ENCODE peak calls at places on chromosomes 7 and 10, in eight cellular contexts. N is transverse colon, L is ovary, M is A549, D is esophagus muscularis mucosa, F is lower leg skin, W is suprapubic skin, V is H1. X is an unnamed sample.
A peak's percentile ranks its signal among the peaks of the same experiment; 100 is the strongest.

GRCh38 chr10:71638087-71638576 is 81.4 kb downstream of the C10orf105 start:
- DNase-seq in N (peak; percentile 76), L (no peak), M (no peak), D (no peak), F (no peak), W (no peak), V (no peak), X (no peak)

GRCh38 chr7:150823484-150824126 is 23.0 kb downstream of the TMEM176A start:
- DNase-seq in N (no peak), L (no peak), M (no peak), D (peak; percentile 57), F (no peak), W (no peak), V (no peak), X (no peak)

GRCh38 chr7:69012149-69012548 is 586.1 kb upstream of the AUTS2 start:
- DNase-seq in N (no peak), L (no peak), M (no peak), D (no peak), F (no peak), W (no peak), V (no peak), X (no peak)

GRCh38 chr7:100546868-100547800 is 8.1 kb downstream of the AGFG2 start:
- DNase-seq in N (peak; percentile 43), L (peak; percentile 26), M (no peak), D (no peak), F (no peak), W (no peak), V (no peak), X (no peak)

GRCh38 chr7:25726180-25726579 is 425.8 kb upstream of the NFE2L3 start:
- DNase-seq in N (no peak), L (no peak), M (no peak), D (no peak), F (no peak), W (no peak), V (peak; percentile 50), X (no peak)

GRCh38 chr7:27947581-27948278 is 207.8 kb downstream of the TAX1BP1 start:
- DNase-seq in N (no peak), L (peak; percentile 24), M (no peak), D (no peak), F (no peak), W (no peak), V (no peak), X (no peak)

GRCh38 chr7:138630059-138630610 is 71.0 kb downstream of the SVOPL start:
- DNase-seq in N (no peak), L (no peak), M (no peak), D (no peak), F (no peak), W (no peak), V (no peak), X (no peak)

GRCh38 chr10:122044045-122044661 is 55.2 kb downstream of the TACC2 start:
- DNase-seq in N (peak; percentile 32), L (no peak), M (no peak), D (no peak), F (no peak), W (no peak), V (no peak), X (no peak)

GRCh38 chr7:124101173-124101768 is 68.4 kb upstream of the TMEM229A start:
- DNase-seq in N (no peak), L (no peak), M (peak; percentile 31), D (no peak), F (no peak), W (no peak), V (no peak), X (no peak)

GRCh38 chr7:122300607-122301079 is 3.9 kb downstream of the FEZF1 start:
- DNase-seq in N (no peak), L (no peak), M (no peak), D (no peak), F (no peak), W (no peak), V (no peak), X (no peak)

GRCh38 chr7:74023786-74024185 is 4.2 kb upstream of the ELN start:
- DNase-seq in N (no peak), L (no peak), M (no peak), D (no peak), F (no peak), W (no peak), V (no peak), X (no peak)

GRCh38 chr7:74025146-74025545 is 2.8 kb upstream of the ELN start:
- DNase-seq in N (no peak), L (no peak), M (peak; percentile 19), D (no peak), F (no peak), W (no peak), V (no peak), X (no peak)

GRCh38 chr7:74021546-74022320 is 6.2 kb upstream of the ELN start:
- DNase-seq in N (no peak), L (no peak), M (no peak), D (no peak), F (no peak), W (no peak), V (no peak), X (no peak)

GRCh38 chr7:74022507-74022906 is 5.5 kb upstream of the ELN start:
- DNase-seq in N (no peak), L (no peak), M (no peak), D (no peak), F (no peak), W (no peak), V (no peak), X (no peak)

GRCh38 chr7:74023037-74023436 is 4.9 kb upstream of the ELN start:
- DNase-seq in N (no peak), L (peak; percentile 73), M (peak; percentile 56), D (no peak), F (peak; percentile 70), W (peak; percentile 88), V (no peak), X (no peak)
- TF ChIP-seq CTCF in N (no peak), L (no peak), M (no peak), D (peak; percentile 14), F (no peak), W (no peak), V (no peak), X (no peak)

GRCh38 chr10:27485368-27485767 is 18.7 kb upstream of the RAB18 start:
- DNase-seq in N (no peak), L (no peak), M (no peak), D (no peak), F (no peak), W (no peak), V (no peak), X (no peak)

GRCh38 chr10:27481486-27481885 is 22.6 kb upstream of the RAB18 start:
- DNase-seq in N (no peak), L (no peak), M (no peak), D (no peak), F (no peak), W (no peak), V (no peak), X (no peak)

GRCh38 chr10:27490807-27491206 is 13.3 kb upstream of the RAB18 start:
- DNase-seq in N (no peak), L (no peak), M (no peak), D (no peak), F (no peak), W (no peak), V (no peak), X (no peak)

GRCh38 chr10:27482984-27483956 is 20.8 kb upstream of the RAB18 start:
- DNase-seq in N (no peak), L (no peak), M (peak; percentile 5), D (no peak), F (no peak), W (no peak), V (no peak), X (no peak)

DNA sequence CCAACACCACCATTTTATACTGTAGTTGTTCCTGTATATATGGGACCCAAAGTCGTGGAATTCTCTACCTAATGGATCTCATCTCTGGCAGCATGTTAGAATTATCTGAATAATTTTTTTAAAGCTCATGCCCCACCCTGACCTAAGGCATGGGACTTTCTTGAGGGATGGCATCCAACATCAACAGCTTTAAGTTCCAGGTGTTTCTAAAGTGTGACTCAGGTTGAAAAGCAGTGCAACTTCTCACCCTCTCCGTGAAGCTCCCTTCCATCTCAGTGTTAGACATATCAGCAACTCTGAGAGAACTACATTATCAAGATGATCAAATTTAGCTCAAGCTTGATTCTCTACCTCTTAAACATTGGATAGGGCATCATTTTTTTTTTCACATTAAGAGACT is 18.1 kb upstream of the RAB18 start:
- DNase-seq in N (no peak), L (no peak), M (no peak), D (no peak), F (peak; percentile 40), W (no peak), V (no peak), X (no peak)
- TF ChIP-seq POLR2A in N (no peak), L (no peak), M (no peak), D (no peak), F (no peak), W (no peak), V (no peak), X (no peak)

GRCh38 chr7:134480730-134481129 is 21.8 kb upstream of the AKR1B1 start:
- DNase-seq in N (no peak), L (no peak), M (peak; percentile 59), D (no peak), F (no peak), W (no peak), V (no peak), X (no peak)
- TF ChIP-seq CTCF in N (no peak), L (no peak), M (no peak), D (no peak), F (no peak), W (no peak), V (no peak), X (no peak)

GRCh38 chr10:80410578-80411145 is 2.3 kb downstream of the PRXL2A start:
- DNase-seq in N (peak; percentile 32), L (no peak), M (no peak), D (no peak), F (no peak), W (peak; percentile 40), V (no peak), X (no peak)
- TF ChIP-seq POLR2A in N (no peak), L (no peak), M (no peak), D (no peak), F (no peak), W (no peak), V (no peak), X (no peak)

GRCh38 chr10:125700355-125700911 is 17.5 kb upstream of the TEX36 start:
- DNase-seq in N (no peak), L (no peak), M (peak; percentile 27), D (no peak), F (no peak), W (no peak), V (no peak), X (no peak)
- TF ChIP-seq CTCF in N (no peak), L (no peak), M (peak; percentile 43), D (peak; percentile 17), F (no peak), W (no peak), V (no peak), X (no peak)

X was measured in prostate gland.